ENCODE peak calls at places on chromosomes 5 and 9, in eight cellular contexts. E is H7, K is upper lobe of right lung, F is uterus, V is GM23248, D is NCI-H774, Z is hypothalamus, I is NCI-H460. M is an unnamed sample.

GRCh38 chr9:73348485-73348884 is 196.8 kb downstream of the ANXA1 start:
- DNase-seq in E (no peak), K (no peak), F (no peak), V (peak), D (no peak), Z (no peak), I (no peak), M (no peak)

GRCh38 chr9:74935008-74935407 is 17.7 kb downstream of the C9orf40 start:
- DNase-seq in E (no peak), K (no peak), F (no peak), V (peak), D (no peak), Z (no peak), I (no peak), M (no peak)

GRCh38 chr9:16062542-16063240 is 509.8 kb downstream of the CCDC171 start:
- DNase-seq in E (no peak), K (no peak), F (no peak), V (peak), D (no peak), Z (no peak), I (no peak), M (peak)

GRCh38 chr9:96218821-96219614 is 83.0 kb downstream of the HSD17B3 start:
- DNase-seq in E (peak), K (no peak), F (peak), V (no peak), D (no peak), Z (no peak), I (no peak), M (no peak)

GRCh38 chr5:176406436-176407052 is 9.8 kb downstream of the CLTB start:
- DNase-seq in E (peak), K (peak), F (no peak), V (no peak), D (no peak), Z (no peak), I (no peak), M (no peak)

GRCh38 chr9:120830865-120831264 is 11.9 kb downstream of the PSMD5 start:
- DNase-seq in E (no peak), K (no peak), F (no peak), V (no peak), D (no peak), Z (no peak), I (no peak), M (no peak)

GRCh38 chr9:92746567-92747458 is 17.8 kb downstream of the BICD2 start:
- DNase-seq in E (no peak), K (no peak), F (no peak), V (peak), D (no peak), Z (no peak), I (no peak), M (no peak)

GRCh38 chr9:114580609-114581193 is 6.9 kb upstream of the ATP6V1G1 start:
- DNase-seq in E (no peak), K (no peak), F (no peak), V (no peak), D (no peak), Z (no peak), I (no peak), M (no peak)

GRCh38 chr5:158471179-158471924 is 612.4 kb upstream of the CLINT1 start:
- DNase-seq in E (no peak), K (no peak), F (no peak), V (no peak), D (no peak), Z (no peak), I (no peak), M (no peak)

GRCh38 chr9:113930384-113930783 is 54.3 kb downstream of the ZNF618 start:
- DNase-seq in E (no peak), K (no peak), F (no peak), V (no peak), D (no peak), Z (no peak), I (no peak), M (no peak)

GRCh38 chr5:111572561-111572960 is 60.2 kb upstream of the STARD4 start:
- DNase-seq in E (no peak), K (no peak), F (no peak), V (no peak), D (no peak), Z (no peak), I (no peak), M (no peak)

GRCh38 chr5:35161637-35162248 is 68.5 kb downstream of the PRLR start:
- DNase-seq in E (no peak), K (no peak), F (peak), V (peak), D (no peak), Z (no peak), I (no peak), M (no peak)

GRCh38 chr5:6491548-6492290 is 43.1 kb downstream of the UBE2QL1 start:
- DNase-seq in E (peak), K (no peak), F (no peak), V (no peak), D (no peak), Z (no peak), I (no peak), M (no peak)

GRCh38 chr5:177304392-177305119 is 957 bp downstream of the PRELID1 start:
- DNase-seq in E (peak), K (no peak), F (no peak), V (peak), D (no peak), Z (no peak), I (no peak), M (peak)

GRCh38 chr9:37944266-37944650 is 40.3 kb upstream of the SLC25A51 start:
- DNase-seq in E (no peak), K (no peak), F (peak), V (peak), D (no peak), Z (no peak), I (no peak), M (no peak)

M was measured in SW 1271.